ENCODE peak calls at places on chromosome 19, in five cellular contexts. One of them, this sample, is unnamed.

GRCh38 chr19:6062274-6062673 is 48.0 kb downstream of the RFX2 start:
- DNase-seq in lower leg skin: peak
- DNase-seq in heart left ventricle: peak
- DNase-seq in adrenal gland: peak
- DNase-seq in Peyer's patch: peak
- DNase-seq in this sample: no peak

GRCh38 chr19:28553764-28554163 is 659.2 kb downstream of the UQCRFS1 start:
- DNase-seq in lower leg skin: no peak
- DNase-seq in heart left ventricle: no peak
- DNase-seq in adrenal gland: no peak
- DNase-seq in Peyer's patch: no peak
- DNase-seq in this sample: no peak

GRCh38 chr19:19160489-19161035 is 9.5 kb downstream of the MEF2B start:
- DNase-seq in lower leg skin: no peak
- DNase-seq in heart left ventricle: no peak
- DNase-seq in adrenal gland: no peak
- DNase-seq in Peyer's patch: peak
- DNase-seq in this sample: no peak

GRCh38 chr19:16025108-16026101 is 50.9 kb upstream of the TPM4 start:
- DNase-seq in lower leg skin: no peak
- DNase-seq in heart left ventricle: no peak
- DNase-seq in adrenal gland: peak
- DNase-seq in Peyer's patch: peak
- DNase-seq in this sample: peak

GRCh38 chr19:12745166-12745897 is 6.3 kb upstream of the BEST2 start:
- DNase-seq in lower leg skin: no peak
- DNase-seq in heart left ventricle: no peak
- DNase-seq in adrenal gland: no peak
- DNase-seq in Peyer's patch: no peak
- DNase-seq in this sample: no peak

GRCh38 chr19:1322198-1322981 is 36.7 kb downstream of the EFNA2 start:
- DNase-seq in lower leg skin: no peak
- DNase-seq in heart left ventricle: no peak
- DNase-seq in adrenal gland: no peak
- DNase-seq in Peyer's patch: no peak
- DNase-seq in this sample: no peak

GRCh38 chr19:18502633-18503294 is 19.1 kb downstream of the ELL start:
- DNase-seq in lower leg skin: no peak
- DNase-seq in heart left ventricle: peak
- DNase-seq in adrenal gland: no peak
- DNase-seq in Peyer's patch: no peak
- DNase-seq in this sample: no peak

GRCh38 chr19:29804493-29804892 is 7.3 kb upstream of the CCNE1 start:
- DNase-seq in lower leg skin: no peak
- DNase-seq in heart left ventricle: no peak
- DNase-seq in adrenal gland: no peak
- DNase-seq in Peyer's patch: no peak
- DNase-seq in this sample: no peak

GRCh38 chr19:36501973-36502372 is 12.6 kb upstream of the ZNF566 start:
- DNase-seq in lower leg skin: no peak
- DNase-seq in heart left ventricle: no peak
- DNase-seq in adrenal gland: no peak
- DNase-seq in Peyer's patch: no peak
- DNase-seq in this sample: no peak

GRCh38 chr19:56690668-56691067 is 19.1 kb upstream of the ZNF835 start:
- DNase-seq in lower leg skin: no peak
- DNase-seq in heart left ventricle: no peak
- DNase-seq in adrenal gland: no peak
- DNase-seq in Peyer's patch: no peak
- DNase-seq in this sample: no peak

GRCh38 chr19:33819875-33820781 is 23.5 kb downstream of the KCTD15 start:
- DNase-seq in lower leg skin: peak
- DNase-seq in heart left ventricle: peak
- DNase-seq in adrenal gland: peak
- DNase-seq in Peyer's patch: peak
- DNase-seq in this sample: no peak

GRCh38 chr19:6610934-6611370 is 20.0 kb upstream of the CD70 start:
- DNase-seq in lower leg skin: peak
- DNase-seq in heart left ventricle: no peak
- DNase-seq in adrenal gland: no peak
- DNase-seq in Peyer's patch: no peak
- DNase-seq in this sample: peak

GRCh38 chr19:6228523-6229215 is 51.1 kb downstream of the MLLT1 start:
- DNase-seq in lower leg skin: no peak
- DNase-seq in heart left ventricle: no peak
- DNase-seq in adrenal gland: no peak
- DNase-seq in Peyer's patch: no peak
- DNase-seq in this sample: no peak

GRCh38 chr19:52094526-52094925 is 1.0 kb downstream of the ZNF841 start:
- DNase-seq in lower leg skin: no peak
- DNase-seq in heart left ventricle: no peak
- DNase-seq in adrenal gland: no peak
- DNase-seq in Peyer's patch: no peak
- DNase-seq in this sample: no peak

GRCh38 chr19:52099497-52100138 is 4.1 kb upstream of the ZNF841 start:
- DNase-seq in lower leg skin: no peak
- DNase-seq in heart left ventricle: no peak
- DNase-seq in adrenal gland: no peak
- DNase-seq in Peyer's patch: no peak
- DNase-seq in this sample: no peak

GRCh38 chr19:52095172-52096014 is at the start of gene ZNF841:
- DNase-seq in lower leg skin: peak
- DNase-seq in heart left ventricle: peak
- DNase-seq in adrenal gland: peak
- DNase-seq in Peyer's patch: peak
- DNase-seq in this sample: peak
- TF ChIP-seq POLR2A in lower leg skin: no peak
- TF ChIP-seq POLR2A in heart left ventricle: no peak
- TF ChIP-seq POLR2A in adrenal gland: peak
- TF ChIP-seq POLR2A in Peyer's patch: no peak
- TF ChIP-seq POLR2A in this sample: peak

GRCh38 chr19:9916719-9917118 is 19.6 kb downstream of the OLFM2 start:
- DNase-seq in lower leg skin: no peak
- DNase-seq in heart left ventricle: no peak
- DNase-seq in adrenal gland: no peak
- DNase-seq in Peyer's patch: no peak
- DNase-seq in this sample: no peak

GRCh38 chr19:9914001-9914314 is 22.4 kb downstream of the OLFM2 start:
- DNase-seq in lower leg skin: no peak
- DNase-seq in heart left ventricle: no peak
- DNase-seq in adrenal gland: no peak
- DNase-seq in Peyer's patch: no peak
- DNase-seq in this sample: no peak

GRCh38 chr19:9913237-9914000 is 22.9 kb downstream of the OLFM2 start:
- DNase-seq in lower leg skin: no peak
- DNase-seq in heart left ventricle: no peak
- DNase-seq in adrenal gland: peak
- DNase-seq in Peyer's patch: no peak
- DNase-seq in this sample: no peak

GRCh38 chr19:9912551-9913236 is 23.6 kb downstream of the OLFM2 start:
- DNase-seq in lower leg skin: no peak
- DNase-seq in heart left ventricle: no peak
- DNase-seq in adrenal gland: no peak
- DNase-seq in Peyer's patch: no peak
- DNase-seq in this sample: no peak

GRCh38 chr19:9914315-9915207 is 21.8 kb downstream of the OLFM2 start:
- DNase-seq in lower leg skin: peak
- DNase-seq in heart left ventricle: peak
- DNase-seq in adrenal gland: peak
- DNase-seq in Peyer's patch: peak
- DNase-seq in this sample: peak
- TF ChIP-seq POLR2A in lower leg skin: no peak
- TF ChIP-seq POLR2A in heart left ventricle: no peak
- TF ChIP-seq POLR2A in adrenal gland: peak
- TF ChIP-seq POLR2A in Peyer's patch: no peak
- TF ChIP-seq POLR2A in this sample: no peak

GRCh38 chr19:17336872-17337674 is at the start of gene GTPBP3:
- DNase-seq in lower leg skin: peak
- DNase-seq in heart left ventricle: peak
- DNase-seq in adrenal gland: peak
- DNase-seq in Peyer's patch: peak
- DNase-seq in this sample: peak
- TF ChIP-seq POLR2A in lower leg skin: no peak
- TF ChIP-seq POLR2A in heart left ventricle: no peak
- TF ChIP-seq POLR2A in adrenal gland: peak
- TF ChIP-seq POLR2A in Peyer's patch: peak
- TF ChIP-seq POLR2A in this sample: peak

GRCh38 chr19:55259540-55260210 is 858 bp upstream of the PPP6R1 start:
- DNase-seq in lower leg skin: no peak
- DNase-seq in heart left ventricle: peak
- DNase-seq in adrenal gland: no peak
- DNase-seq in Peyer's patch: peak
- DNase-seq in this sample: no peak
- TF ChIP-seq POLR2A in lower leg skin: no peak
- TF ChIP-seq POLR2A in heart left ventricle: no peak
- TF ChIP-seq POLR2A in adrenal gland: no peak
- TF ChIP-seq POLR2A in Peyer's patch: peak
- TF ChIP-seq POLR2A in this sample: no peak

GRCh38 chr19:48110350-48110966 is at the start of gene PLA2G4C:
- DNase-seq in lower leg skin: peak
- DNase-seq in heart left ventricle: peak
- DNase-seq in adrenal gland: peak
- DNase-seq in Peyer's patch: peak
- DNase-seq in this sample: peak
- TF ChIP-seq POLR2A in lower leg skin: no peak
- TF ChIP-seq POLR2A in heart left ventricle: no peak
- TF ChIP-seq POLR2A in adrenal gland: peak
- TF ChIP-seq POLR2A in Peyer's patch: peak
- TF ChIP-seq POLR2A in this sample: peak

DNA sequence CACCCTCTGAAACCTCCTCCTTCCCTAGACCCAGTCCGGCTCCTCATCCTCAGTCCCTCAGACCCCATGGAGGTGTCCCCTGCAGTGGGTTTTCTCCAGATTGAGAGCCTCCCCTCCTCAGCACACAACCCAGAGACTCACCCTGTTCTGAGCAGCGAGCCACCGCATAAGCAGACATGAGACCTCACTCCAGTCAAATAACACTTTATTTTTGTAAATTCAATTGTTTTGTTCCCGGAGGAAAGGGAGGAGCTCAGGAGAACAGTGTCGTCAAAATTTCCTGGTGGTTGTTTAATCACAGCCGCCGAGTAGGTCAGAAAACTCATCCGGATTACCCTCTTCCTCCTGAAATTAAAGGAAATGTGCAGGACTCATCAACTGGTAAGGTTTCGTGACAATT is 57.5 kb downstream of the ERICH4 start:
- DNase-seq in lower leg skin: no peak
- DNase-seq in heart left ventricle: no peak
- DNase-seq in adrenal gland: no peak
- DNase-seq in Peyer's patch: no peak
- DNase-seq in this sample: no peak
- TF ChIP-seq POLR2A in lower leg skin: no peak
- TF ChIP-seq POLR2A in heart left ventricle: no peak
- TF ChIP-seq POLR2A in adrenal gland: no peak
- TF ChIP-seq POLR2A in Peyer's patch: no peak
- TF ChIP-seq POLR2A in this sample: no peak

DNA sequence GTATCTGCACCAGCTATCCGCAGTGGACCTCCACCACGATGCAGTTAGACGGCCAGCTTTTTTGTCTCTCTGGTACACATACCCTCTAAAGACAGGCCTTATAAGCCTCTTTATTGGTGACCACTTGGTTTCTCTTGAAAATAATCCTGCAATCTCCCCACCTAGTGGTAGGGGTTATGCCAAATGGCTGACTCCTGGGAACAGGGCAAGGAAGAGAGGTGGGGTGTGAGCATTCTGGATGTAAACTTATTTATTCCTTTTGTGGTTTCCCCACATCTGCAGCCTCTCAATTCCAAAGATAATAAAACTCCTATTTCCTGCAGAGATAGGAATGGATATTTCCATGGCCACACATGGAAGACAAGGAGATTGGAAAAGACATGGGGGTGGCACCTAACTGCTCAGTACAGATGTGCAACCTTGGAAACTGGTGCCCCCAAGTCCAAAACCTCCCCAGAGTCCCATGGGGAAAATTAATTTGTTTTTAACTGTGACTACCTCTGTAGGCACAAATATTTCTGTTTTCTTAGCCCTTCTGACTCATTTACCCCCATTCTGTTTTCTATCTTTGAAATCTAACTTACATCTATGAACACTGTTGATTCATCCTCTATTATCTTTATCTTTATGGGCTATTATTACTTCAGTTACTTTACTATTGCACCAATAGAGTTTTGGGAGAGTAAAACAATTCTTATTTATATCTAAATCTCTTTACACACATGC is 112.7 kb upstream of the TSHZ3 start:
- DNase-seq in lower leg skin: no peak
- DNase-seq in heart left ventricle: no peak
- DNase-seq in adrenal gland: no peak
- DNase-seq in Peyer's patch: no peak
- DNase-seq in this sample: no peak
- TF ChIP-seq POLR2A in lower leg skin: no peak
- TF ChIP-seq POLR2A in heart left ventricle: no peak
- TF ChIP-seq POLR2A in adrenal gland: no peak
- TF ChIP-seq POLR2A in Peyer's patch: no peak
- TF ChIP-seq POLR2A in this sample: no peak

DNA sequence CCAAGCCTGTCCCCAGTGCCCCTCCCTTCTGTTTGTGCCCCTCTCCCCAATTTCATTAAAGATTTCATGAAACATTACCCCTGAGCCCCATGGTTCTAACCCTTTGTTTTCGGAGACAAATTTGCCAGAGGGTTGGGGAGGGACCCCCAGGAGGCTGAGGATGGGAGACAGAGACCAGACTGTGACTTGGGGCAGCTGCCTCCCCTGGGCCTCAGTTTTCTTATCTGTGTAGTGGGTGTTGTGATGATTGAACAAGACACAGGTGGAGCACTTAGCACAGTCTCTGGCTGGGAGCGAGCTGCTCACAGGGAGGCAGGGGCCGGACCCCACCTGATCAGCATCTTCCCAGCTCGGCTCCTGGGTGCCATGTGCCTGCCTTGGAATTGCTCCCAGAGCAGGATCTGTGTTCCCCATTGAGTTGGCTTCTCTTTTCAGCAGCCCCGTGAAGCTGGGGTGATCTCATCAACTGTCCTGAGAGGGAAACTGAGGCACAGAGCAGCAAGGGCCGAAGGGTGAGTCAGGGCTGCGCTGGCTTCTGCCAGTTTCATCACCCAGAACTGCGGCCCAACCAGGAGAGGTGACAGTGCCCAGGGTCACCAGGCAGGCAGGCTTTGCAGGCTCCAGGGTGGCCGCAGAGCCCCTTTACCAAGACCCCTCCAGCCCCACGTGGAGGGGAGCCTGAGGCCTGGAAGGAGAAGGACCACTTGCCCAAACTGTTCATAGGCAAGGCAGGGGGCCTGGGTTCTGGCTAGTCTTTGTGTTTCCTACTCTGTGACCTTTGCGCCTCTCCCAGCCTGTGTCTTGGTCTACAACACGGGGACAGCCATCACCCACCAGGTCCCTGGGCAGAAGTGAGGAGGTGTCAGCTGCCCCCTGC is 6.9 kb downstream of the IRF3 start:
- DNase-seq in lower leg skin: no peak
- DNase-seq in heart left ventricle: no peak
- DNase-seq in adrenal gland: no peak
- DNase-seq in Peyer's patch: no peak
- DNase-seq in this sample: no peak
- TF ChIP-seq POLR2A in lower leg skin: no peak
- TF ChIP-seq POLR2A in heart left ventricle: no peak
- TF ChIP-seq POLR2A in adrenal gland: no peak
- TF ChIP-seq POLR2A in Peyer's patch: no peak
- TF ChIP-seq POLR2A in this sample: no peak

GRCh38 chr19:55279773-55280643 is at the start of gene HSPBP1:
- DNase-seq in lower leg skin: peak
- DNase-seq in heart left ventricle: peak
- DNase-seq in adrenal gland: peak
- DNase-seq in Peyer's patch: peak
- DNase-seq in this sample: peak
- TF ChIP-seq POLR2A in lower leg skin: no peak
- TF ChIP-seq POLR2A in heart left ventricle: no peak
- TF ChIP-seq POLR2A in adrenal gland: peak
- TF ChIP-seq POLR2A in Peyer's patch: no peak
- TF ChIP-seq POLR2A in this sample: peak

This sample was measured in H54.